ENCODE peak calls at places on chromosomes 13 and 19, in seven cellular contexts. H is NCI-H2029 treated with DMSO at 0.1 percent for 48 hours; O is AG04450; L is GM12864; N is stimulated activated naive CD8-positive, alpha-beta T cell treated with anti-CD3 and anti-CD28 coated beads, Interleukin-15, Interleukin-2, amounts not matched to agents 100 U/mL and 50 U/mL, for 24 hours; D is GM06990; J is NT2/D1. B is an unnamed sample.

GRCh38 chr13:66076417-66076816 is 1153.7 kb downstream of the PCDH9 start:
- DNase-seq in L (no peak), D (no peak), O (peak), N (no peak), J (no peak), H (no peak), B (no peak)

GRCh38 chr19:17076539-17076919 is 952 bp downstream of the MYO9B start:
- DNase-seq in N (peak), D (peak), H (no peak), L (no peak), O (no peak), J (no peak), B (no peak)

GRCh38 chr13:86846501-86846900 is 824.7 kb upstream of the SLITRK5 start:
- DNase-seq in O (no peak), N (no peak), J (no peak), D (no peak), H (no peak), L (no peak), B (no peak)

GRCh38 chr13:34682406-34682805 is 259.7 kb upstream of the NBEA start:
- DNase-seq in N (no peak), L (no peak), H (no peak), D (no peak), J (no peak), O (no peak), B (no peak)

GRCh38 chr19:48271531-48272151 is 1.8 kb downstream of the ZNF114 start:
- DNase-seq in J (peak), N (peak), L (no peak), D (peak), H (no peak), O (no peak), B (no peak)

GRCh38 chr13:113648218-113648615 is 9.8 kb downstream of the ATP4B start:
- DNase-seq in O (no peak), D (no peak), H (no peak), N (no peak), J (no peak), L (no peak), B (no peak)

GRCh38 chr13:86714495-86714894 is 915.3 kb upstream of the SLITRK6 start:
- DNase-seq in J (no peak), H (no peak), O (no peak), L (no peak), N (no peak), D (no peak), B (no peak)

GRCh38 chr13:26996965-26997752 is 174.5 kb downstream of the USP12 start:
- DNase-seq in H (no peak), J (no peak), N (no peak), D (peak), L (peak), O (no peak), B (peak)

GRCh38 chr19:17872251-17873001 is 681 bp downstream of the SLC5A5 start:
- DNase-seq in J (no peak), D (no peak), N (peak), L (no peak), O (no peak), H (no peak), B (no peak)

GRCh38 chr19:28943651-28944050 is 269.3 kb downstream of the UQCRFS1 start:
- DNase-seq in H (no peak), L (no peak), N (no peak), D (no peak), O (no peak), J (no peak), B (no peak)

GRCh38 chr13:79307866-79308298 is 98.2 kb downstream of the RBM26 start:
- DNase-seq in O (peak), H (no peak), J (no peak), D (no peak), N (peak), L (no peak), B (no peak)

GRCh38 chr13:74134777-74135305 is 637 bp upstream of the KLF12 start:
- DNase-seq in D (no peak), N (peak), O (no peak), H (no peak), L (no peak), J (no peak), B (no peak)

GRCh38 chr19:16070366-16070990 is 5.8 kb upstream of the TPM4 start:
- DNase-seq in O (no peak), N (peak), D (peak), J (no peak), H (no peak), L (peak), B (no peak)

GRCh38 chr13:114203536-114203935 is 24.5 kb downstream of the CFAP97D2 start:
- DNase-seq in D (no peak), H (no peak), O (no peak), N (no peak), L (no peak), J (no peak), B (no peak)

GRCh38 chr19:513368-514165 is 6.3 kb downstream of the TPGS1 start:
- DNase-seq in H (no peak), L (no peak), N (no peak), O (no peak), J (no peak), D (no peak), B (no peak)

GRCh38 chr13:50951366-50951765 is 41.8 kb downstream of the RNASEH2B start:
- DNase-seq in L (no peak), O (peak), D (no peak), J (no peak), H (no peak), N (no peak), B (no peak)

GRCh38 chr19:9498183-9498902 is at the start of gene ZNF560:
- DNase-seq in O (no peak), H (no peak), J (peak), D (peak), N (peak), L (no peak), B (no peak)

GRCh38 chr13:46181799-46182490 is at the start of gene LCP1:
- DNase-seq in D (peak), J (no peak), N (peak), L (peak), O (no peak), H (peak), B (peak)

GRCh38 chr13:25939961-25940687 is 111.7 kb downstream of the SHISA2 start:
- DNase-seq in N (no peak), H (no peak), L (no peak), J (no peak), D (no peak), O (no peak), B (no peak)

GRCh38 chr13:24161980-24162517 is 1.5 kb downstream of the SPATA13 start:
- DNase-seq in O (no peak), J (no peak), H (no peak), D (no peak), L (no peak), N (no peak), B (no peak)

GRCh38 chr19:54477650-54478049 is 4.6 kb upstream of the CDC42EP5 start:
- DNase-seq in H (no peak), N (no peak), L (no peak), O (no peak), J (no peak), D (no peak), B (no peak)

GRCh38 chr19:50476943-50477264 is 256 bp upstream of the GARIN5A start:
- DNase-seq in L (no peak), D (no peak), J (no peak), N (no peak), O (no peak), H (no peak), B (no peak)

GRCh38 chr13:44470623-44471562 is 97.3 kb downstream of the SERP2 start:
- DNase-seq in H (peak), N (no peak), O (no peak), J (no peak), L (no peak), D (no peak), B (no peak)